ENCODE peak calls at places on chromosomes 12 and 14, in five cellular contexts. One of them, this sample, is unnamed.

GRCh38 chr14:86796221-86797074 is 1196.5 kb downstream of the GALC start:
- DNase-seq in stimulated activated CD4-positive, alpha-beta T cell treated with anti-CD3 and anti-CD28 coated beads, Interleukin-2, amount 100 ng/mL, for 48 hours: no peak
- DNase-seq in bronchial epithelial cell: no peak
- DNase-seq in HT1080: no peak
- DNase-seq in MV-4-11: peak
- DNase-seq in this sample: no peak

GRCh38 chr14:78029471-78030372 is 140.5 kb upstream of the NRXN3 start:
- DNase-seq in MV-4-11: no peak
- DNase-seq in stimulated activated CD4-positive, alpha-beta T cell treated with anti-CD3 and anti-CD28 coated beads, Interleukin-2, amount 100 ng/mL, for 48 hours: no peak
- DNase-seq in bronchial epithelial cell: no peak
- DNase-seq in HT1080: peak
- DNase-seq in this sample: no peak

GRCh38 chr12:94074970-94075695 is 73.2 kb upstream of the PLXNC1 start:
- DNase-seq in bronchial epithelial cell: peak
- DNase-seq in MV-4-11: peak
- DNase-seq in stimulated activated CD4-positive, alpha-beta T cell treated with anti-CD3 and anti-CD28 coated beads, Interleukin-2, amount 100 ng/mL, for 48 hours: no peak
- DNase-seq in HT1080: peak
- DNase-seq in this sample: peak

GRCh38 chr12:79233341-79233761 is 368.8 kb downstream of the SYT1 start:
- DNase-seq in HT1080: no peak
- DNase-seq in stimulated activated CD4-positive, alpha-beta T cell treated with anti-CD3 and anti-CD28 coated beads, Interleukin-2, amount 100 ng/mL, for 48 hours: no peak
- DNase-seq in MV-4-11: no peak
- DNase-seq in bronchial epithelial cell: no peak
- DNase-seq in this sample: no peak

GRCh38 chr14:94441531-94442205 is 10.9 kb downstream of the SERPINA11 start:
- DNase-seq in stimulated activated CD4-positive, alpha-beta T cell treated with anti-CD3 and anti-CD28 coated beads, Interleukin-2, amount 100 ng/mL, for 48 hours: no peak
- DNase-seq in bronchial epithelial cell: no peak
- DNase-seq in HT1080: no peak
- DNase-seq in MV-4-11: no peak
- DNase-seq in this sample: no peak

GRCh38 chr14:74919421-74920165 is 3.5 kb downstream of the RPS6KL1 start:
- DNase-seq in stimulated activated CD4-positive, alpha-beta T cell treated with anti-CD3 and anti-CD28 coated beads, Interleukin-2, amount 100 ng/mL, for 48 hours: no peak
- DNase-seq in MV-4-11: no peak
- DNase-seq in bronchial epithelial cell: peak
- DNase-seq in HT1080: peak
- DNase-seq in this sample: peak

GRCh38 chr12:113049976-113050742 is 6.4 kb upstream of the DTX1 start:
- DNase-seq in MV-4-11: peak
- DNase-seq in stimulated activated CD4-positive, alpha-beta T cell treated with anti-CD3 and anti-CD28 coated beads, Interleukin-2, amount 100 ng/mL, for 48 hours: no peak
- DNase-seq in bronchial epithelial cell: peak
- DNase-seq in HT1080: peak
- DNase-seq in this sample: peak

GRCh38 chr12:27550653-27550975 is 26.6 kb downstream of the PPFIBP1 start:
- DNase-seq in bronchial epithelial cell: peak
- DNase-seq in MV-4-11: no peak
- DNase-seq in stimulated activated CD4-positive, alpha-beta T cell treated with anti-CD3 and anti-CD28 coated beads, Interleukin-2, amount 100 ng/mL, for 48 hours: no peak
- DNase-seq in HT1080: no peak
- DNase-seq in this sample: no peak

GRCh38 chr12:58069268-58069967 is 128.1 kb downstream of the ATP23 start:
- DNase-seq in bronchial epithelial cell: peak
- DNase-seq in HT1080: no peak
- DNase-seq in MV-4-11: peak
- DNase-seq in stimulated activated CD4-positive, alpha-beta T cell treated with anti-CD3 and anti-CD28 coated beads, Interleukin-2, amount 100 ng/mL, for 48 hours: no peak
- DNase-seq in this sample: no peak

GRCh38 chr12:33605776-33606175 is 166.2 kb upstream of the SYT10 start:
- DNase-seq in stimulated activated CD4-positive, alpha-beta T cell treated with anti-CD3 and anti-CD28 coated beads, Interleukin-2, amount 100 ng/mL, for 48 hours: no peak
- DNase-seq in HT1080: peak
- DNase-seq in bronchial epithelial cell: peak
- DNase-seq in MV-4-11: peak
- DNase-seq in this sample: no peak

GRCh38 chr14:50469982-50470381 is 62.4 kb downstream of the MAP4K5 start:
- DNase-seq in HT1080: no peak
- DNase-seq in MV-4-11: no peak
- DNase-seq in stimulated activated CD4-positive, alpha-beta T cell treated with anti-CD3 and anti-CD28 coated beads, Interleukin-2, amount 100 ng/mL, for 48 hours: no peak
- DNase-seq in bronchial epithelial cell: no peak
- DNase-seq in this sample: no peak

GRCh38 chr14:81625343-81625742 is 91.7 kb upstream of the SEL1L start:
- DNase-seq in HT1080: peak
- DNase-seq in bronchial epithelial cell: peak
- DNase-seq in MV-4-11: peak
- DNase-seq in stimulated activated CD4-positive, alpha-beta T cell treated with anti-CD3 and anti-CD28 coated beads, Interleukin-2, amount 100 ng/mL, for 48 hours: no peak
- DNase-seq in this sample: no peak

GRCh38 chr12:113273053-113273725 is 51.9 kb downstream of the TPCN1 start:
- DNase-seq in stimulated activated CD4-positive, alpha-beta T cell treated with anti-CD3 and anti-CD28 coated beads, Interleukin-2, amount 100 ng/mL, for 48 hours: no peak
- DNase-seq in HT1080: no peak
- DNase-seq in bronchial epithelial cell: peak
- DNase-seq in MV-4-11: no peak
- DNase-seq in this sample: no peak

GRCh38 chr12:5267603-5268423 is 164.1 kb upstream of the NTF3 start:
- DNase-seq in MV-4-11: no peak
- DNase-seq in stimulated activated CD4-positive, alpha-beta T cell treated with anti-CD3 and anti-CD28 coated beads, Interleukin-2, amount 100 ng/mL, for 48 hours: no peak
- DNase-seq in bronchial epithelial cell: no peak
- DNase-seq in HT1080: no peak
- DNase-seq in this sample: no peak

GRCh38 chr12:32549675-32550079 is 129.4 kb upstream of the DNM1L start:
- DNase-seq in stimulated activated CD4-positive, alpha-beta T cell treated with anti-CD3 and anti-CD28 coated beads, Interleukin-2, amount 100 ng/mL, for 48 hours: no peak
- DNase-seq in bronchial epithelial cell: no peak
- DNase-seq in MV-4-11: no peak
- DNase-seq in HT1080: no peak
- DNase-seq in this sample: no peak

GRCh38 chr12:107774349-107775029 is at the start of gene ASCL4:
- DNase-seq in MV-4-11: no peak
- DNase-seq in HT1080: no peak
- DNase-seq in bronchial epithelial cell: no peak
- DNase-seq in stimulated activated CD4-positive, alpha-beta T cell treated with anti-CD3 and anti-CD28 coated beads, Interleukin-2, amount 100 ng/mL, for 48 hours: no peak
- DNase-seq in this sample: no peak

GRCh38 chr14:42353315-42353714 is 746.6 kb downstream of the LRFN5 start:
- DNase-seq in stimulated activated CD4-positive, alpha-beta T cell treated with anti-CD3 and anti-CD28 coated beads, Interleukin-2, amount 100 ng/mL, for 48 hours: no peak
- DNase-seq in HT1080: no peak
- DNase-seq in bronchial epithelial cell: no peak
- DNase-seq in MV-4-11: peak
- DNase-seq in this sample: no peak

GRCh38 chr12:120115692-120116442 is 686 bp downstream of the RAB35 start:
- DNase-seq in MV-4-11: no peak
- DNase-seq in stimulated activated CD4-positive, alpha-beta T cell treated with anti-CD3 and anti-CD28 coated beads, Interleukin-2, amount 100 ng/mL, for 48 hours: peak
- DNase-seq in bronchial epithelial cell: no peak
- DNase-seq in HT1080: peak
- DNase-seq in this sample: no peak

GRCh38 chr12:96811083-96811482 is 96.0 kb upstream of the NEDD1 start:
- DNase-seq in HT1080: peak
- DNase-seq in stimulated activated CD4-positive, alpha-beta T cell treated with anti-CD3 and anti-CD28 coated beads, Interleukin-2, amount 100 ng/mL, for 48 hours: no peak
- DNase-seq in MV-4-11: peak
- DNase-seq in bronchial epithelial cell: peak
- DNase-seq in this sample: no peak

GRCh38 chr14:57976701-57977100 is 110.8 kb upstream of the SLC35F4 start:
- DNase-seq in bronchial epithelial cell: no peak
- DNase-seq in HT1080: no peak
- DNase-seq in MV-4-11: no peak
- DNase-seq in stimulated activated CD4-positive, alpha-beta T cell treated with anti-CD3 and anti-CD28 coated beads, Interleukin-2, amount 100 ng/mL, for 48 hours: no peak
- DNase-seq in this sample: no peak

GRCh38 chr12:47946413-47947107 is 16.8 kb upstream of the TMEM106C start:
- DNase-seq in bronchial epithelial cell: peak
- DNase-seq in stimulated activated CD4-positive, alpha-beta T cell treated with anti-CD3 and anti-CD28 coated beads, Interleukin-2, amount 100 ng/mL, for 48 hours: no peak
- DNase-seq in MV-4-11: peak
- DNase-seq in HT1080: peak
- DNase-seq in this sample: no peak

GRCh38 chr14:104158827-104159798 is 20.7 kb downstream of the KIF26A start:
- DNase-seq in HT1080: no peak
- DNase-seq in stimulated activated CD4-positive, alpha-beta T cell treated with anti-CD3 and anti-CD28 coated beads, Interleukin-2, amount 100 ng/mL, for 48 hours: no peak
- DNase-seq in MV-4-11: no peak
- DNase-seq in bronchial epithelial cell: no peak
- DNase-seq in this sample: no peak

GRCh38 chr12:110012137-110012536 is 12.9 kb downstream of the ANKRD13A start:
- DNase-seq in stimulated activated CD4-positive, alpha-beta T cell treated with anti-CD3 and anti-CD28 coated beads, Interleukin-2, amount 100 ng/mL, for 48 hours: no peak
- DNase-seq in MV-4-11: no peak
- DNase-seq in bronchial epithelial cell: no peak
- DNase-seq in HT1080: no peak
- DNase-seq in this sample: peak

GRCh38 chr14:63290741-63291286 is 27.9 kb downstream of the GPHB5 start:
- DNase-seq in bronchial epithelial cell: no peak
- DNase-seq in MV-4-11: peak
- DNase-seq in stimulated activated CD4-positive, alpha-beta T cell treated with anti-CD3 and anti-CD28 coated beads, Interleukin-2, amount 100 ng/mL, for 48 hours: no peak
- DNase-seq in HT1080: no peak
- DNase-seq in this sample: no peak

GRCh38 chr12:6967548-6968100 is 2.8 kb downstream of the PHB2 start:
- DNase-seq in stimulated activated CD4-positive, alpha-beta T cell treated with anti-CD3 and anti-CD28 coated beads, Interleukin-2, amount 100 ng/mL, for 48 hours: no peak
- DNase-seq in HT1080: no peak
- DNase-seq in MV-4-11: no peak
- DNase-seq in bronchial epithelial cell: no peak
- DNase-seq in this sample: no peak

GRCh38 chr12:92552412-92553108 is 150.2 kb upstream of the PLEKHG7 start:
- DNase-seq in bronchial epithelial cell: peak
- DNase-seq in HT1080: no peak
- DNase-seq in stimulated activated CD4-positive, alpha-beta T cell treated with anti-CD3 and anti-CD28 coated beads, Interleukin-2, amount 100 ng/mL, for 48 hours: no peak
- DNase-seq in MV-4-11: no peak
- DNase-seq in this sample: no peak

GRCh38 chr12:98741615-98742265 is 96.7 kb downstream of the APAF1 start:
- DNase-seq in bronchial epithelial cell: no peak
- DNase-seq in stimulated activated CD4-positive, alpha-beta T cell treated with anti-CD3 and anti-CD28 coated beads, Interleukin-2, amount 100 ng/mL, for 48 hours: peak
- DNase-seq in HT1080: no peak
- DNase-seq in MV-4-11: no peak
- DNase-seq in this sample: no peak

GRCh38 chr14:27002179-27002578 is 404.3 kb upstream of the NOVA1 start:
- DNase-seq in bronchial epithelial cell: peak
- DNase-seq in HT1080: no peak
- DNase-seq in MV-4-11: no peak
- DNase-seq in stimulated activated CD4-positive, alpha-beta T cell treated with anti-CD3 and anti-CD28 coated beads, Interleukin-2, amount 100 ng/mL, for 48 hours: no peak
- DNase-seq in this sample: no peak

GRCh38 chr14:64727551-64728071 is 23.4 kb downstream of the PLEKHG3 start:
- DNase-seq in bronchial epithelial cell: no peak
- DNase-seq in MV-4-11: no peak
- DNase-seq in HT1080: no peak
- DNase-seq in stimulated activated CD4-positive, alpha-beta T cell treated with anti-CD3 and anti-CD28 coated beads, Interleukin-2, amount 100 ng/mL, for 48 hours: no peak
- DNase-seq in this sample: peak